ENCODE peak calls at places on chromosomes 16 and 17, in eight cellular contexts. Q is non-pigmented ciliary epithelial cell; D is fibroblast of villous mesenchyme; X is head of caudate nucleus; L is transverse colon; U is heart right ventricle; K is CD8-positive, alpha-beta memory T cell; W is nucleus accumbens. H is an unnamed sample.

GRCh38 chr17:1040216-1040600 is 43.3 kb downstream of the TIMM22 start:
- DNase-seq in Q (no peak), D (no peak), X (peak; percentile 53), L (no peak), U (no peak), K (no peak), W (no peak), H (no peak)

GRCh38 chr16:87694441-87695125 is 71.2 kb downstream of the KLHDC4 start:
- DNase-seq in Q (no peak), D (no peak), X (no peak), L (no peak), U (no peak), K (no peak), W (no peak), H (no peak)

GRCh38 chr17:15398291-15398690 is 56.9 kb upstream of the TEKT3 start:
- DNase-seq in Q (no peak), D (peak; percentile 34), X (peak; percentile 21), L (no peak), U (no peak), K (no peak), W (no peak), H (peak; percentile 78)

GRCh38 chr16:2919511-2920255 is 8.0 kb downstream of the FLYWCH1 start:
- DNase-seq in Q (no peak), D (peak; percentile 78), X (peak; percentile 73), L (peak; percentile 61), U (no peak), K (peak; percentile 64), W (no peak), H (peak; percentile 72)

GRCh38 chr16:49608095-49608494 is 234.5 kb downstream of the C16orf78 start:
- DNase-seq in Q (no peak), D (no peak), X (no peak), L (no peak), U (no peak), K (no peak), W (no peak), H (no peak)

GRCh38 chr16:27025581-27025980 is 41.1 kb upstream of the C16orf82 start:
- DNase-seq in Q (no peak), D (no peak), X (no peak), L (no peak), U (no peak), K (no peak), W (no peak), H (no peak)

GRCh38 chr17:36743130-36743529 is 141.7 kb downstream of the MRM1 start:
- DNase-seq in Q (no peak), D (no peak), X (no peak), L (no peak), U (no peak), K (no peak), W (no peak), H (no peak)

GRCh38 chr17:1203111-1203966 is 23.6 kb upstream of the ABR start:
- DNase-seq in Q (no peak), D (peak; percentile 64), X (peak; percentile 66), L (peak; percentile 61), U (peak; percentile 76), K (peak; percentile 39), W (no peak), H (peak; percentile 84)

GRCh38 chr16:67963325-67964321 is 4.8 kb downstream of the SLC12A4 start:
- DNase-seq in Q (no peak), D (no peak), X (no peak), L (no peak), U (peak; percentile 60), K (no peak), W (no peak), H (no peak)

GRCh38 chr17:57986841-57987581 is 1.0 kb downstream of the VEZF1 start:
- DNase-seq in Q (peak; percentile 60), D (peak; percentile 79), X (peak; percentile 42), L (peak; percentile 46), U (peak; percentile 47), K (peak; percentile 31), W (no peak), H (peak; percentile 91)

GRCh38 chr17:43445009-43445589 is 38.7 kb upstream of the DHX8 start:
- DNase-seq in Q (no peak), D (no peak), X (no peak), L (no peak), U (no peak), K (no peak), W (no peak), H (no peak)

GRCh38 chr17:75557075-75557851 is 30.3 kb upstream of the MYO15B start:
- DNase-seq in Q (no peak), D (peak; percentile 72), X (peak; percentile 82), L (peak; percentile 81), U (no peak), K (no peak), W (no peak), H (peak; percentile 54)

GRCh38 chr16:67936124-67936875 is at the start of gene PSMB10:
- DNase-seq in Q (no peak), D (peak; percentile 85), X (peak; percentile 58), L (no peak), U (peak; percentile 52), K (no peak), W (no peak), H (peak; percentile 53)

GRCh38 chr16:54407596-54407995 is 121.0 kb upstream of the IRX3 start:
- DNase-seq in Q (peak; percentile 24), D (peak; percentile 9), X (no peak), L (no peak), U (no peak), K (no peak), W (no peak), H (peak; percentile 9)

GRCh38 chr17:8856869-8857575 is 10.5 kb downstream of the PIK3R6 start:
- DNase-seq in Q (no peak), D (no peak), X (no peak), L (no peak), U (no peak), K (no peak), W (no peak), H (no peak)

GRCh38 chr17:82062076-82062983 is 3.3 kb downstream of the DUS1L start:
- DNase-seq in Q (no peak), D (no peak), X (no peak), L (no peak), U (no peak), K (no peak), W (no peak), H (no peak)

GRCh38 chr17:80145076-80146075 is 1.6 kb downstream of the EIF4A3 start:
- DNase-seq in Q (no peak), D (no peak), X (no peak), L (no peak), U (no peak), K (no peak), W (no peak), H (peak; percentile 20)

GRCh38 chr17:44005865-44006580 is 1.6 kb downstream of the NAGS start:
- DNase-seq in Q (no peak), D (no peak), X (no peak), L (peak; percentile 72), U (no peak), K (peak; percentile 37), W (no peak), H (no peak)

GRCh38 chr17:39867084-39867890 is 715 bp upstream of the ZPBP2 start:
- DNase-seq in Q (no peak), D (no peak), X (no peak), L (peak; percentile 42), U (no peak), K (peak; percentile 35), W (no peak), H (no peak)

GRCh38 chr17:44606658-44607057 is 49.4 kb downstream of the FZD2 start:
- DNase-seq in Q (no peak), D (no peak), X (no peak), L (no peak), U (no peak), K (no peak), W (no peak), H (no peak)

GRCh38 chr16:35746281-35746962 is 2287.0 kb downstream of the TP53TG3F start:
- DNase-seq in Q (no peak), D (no peak), X (no peak), L (no peak), U (no peak), K (no peak), W (no peak), H (no peak)

GRCh38 chr16:53775821-53776431 is 72.0 kb downstream of the FTO start:
- DNase-seq in Q (peak; percentile 86), D (peak; percentile 95), X (no peak), L (peak; percentile 44), U (peak; percentile 14), K (no peak), W (no peak), H (peak; percentile 93)

GRCh38 chr17:19301274-19301946 is 61.1 kb downstream of the B9D1 start:
- DNase-seq in Q (no peak), D (no peak), X (no peak), L (peak; percentile 78), U (no peak), K (no peak), W (no peak), H (no peak)

GRCh38 chr17:69175262-69175811 is 33.6 kb upstream of the ABCA6 start:
- DNase-seq in Q (no peak), D (no peak), X (no peak), L (no peak), U (no peak), K (no peak), W (no peak), H (no peak)

GRCh38 chr17:38743556-38744171 is 4.5 kb downstream of the PCGF2 start:
- DNase-seq in Q (no peak), D (no peak), X (no peak), L (no peak), U (no peak), K (no peak), W (no peak), H (no peak)

GRCh38 chr17:8447816-8448215 is 12.1 kb downstream of the NDEL1 start:
- DNase-seq in Q (no peak), D (no peak), X (no peak), L (no peak), U (no peak), K (no peak), W (no peak), H (no peak)

GRCh38 chr16:66441586-66442375 is 14.7 kb downstream of the BEAN1 start:
- DNase-seq in Q (no peak), D (no peak), X (no peak), L (no peak), U (no peak), K (no peak), W (no peak), H (peak; percentile 50)

GRCh38 chr17:17831208-17832039 is 5.4 kb downstream of the SREBF1 start:
- DNase-seq in Q (no peak), D (no peak), X (no peak), L (no peak), U (no peak), K (no peak), W (no peak), H (no peak)

GRCh38 chr16:65069766-65070165 is 52.1 kb downstream of the CDH11 start:
- DNase-seq in Q (no peak), D (no peak), X (no peak), L (no peak), U (no peak), K (no peak), W (no peak), H (no peak)

GRCh38 chr16:84253173-84253572 is 13.4 kb upstream of the KCNG4 start:
- DNase-seq in Q (no peak), D (no peak), X (no peak), L (no peak), U (no peak), K (no peak), W (no peak), H (no peak)

GRCh38 chr16:51710930-51711563 is 560.0 kb upstream of the SALL1 start:
- DNase-seq in Q (no peak), D (no peak), X (no peak), L (no peak), U (no peak), K (no peak), W (no peak), H (no peak)